ENCODE peak calls at places on chromosomes 2 and 18, in nine cellular contexts. Z is endothelial cell of umbilical vein, F is HCT116, N is GM12878, W is IMR-90, H is GM23338, J is DND-41, X is neuronal stem cell, E is neural progenitor cell. D is an unnamed sample. For H3K27me3, the result is how much of the 10 kb centered on the place peaks cover.

GRCh38 chr2:239979243-239980023 is 45.7 kb downstream of the NDUFA10 start:
- DNase-seq in Z (peak), J (no peak), N (no peak), W (no peak), X (peak), E (peak), F (no peak), H (peak), D (peak)

GRCh38 chr18:3283908-3284307 is 22.0 kb downstream of the MYL12B start:
- DNase-seq in W (no peak), J (no peak), E (peak), H (no peak), Z (no peak), X (no peak), N (no peak), F (no peak), D (no peak)

GRCh38 chr2:6480514-6480913 is 385.2 kb downstream of the CMPK2 start:
- DNase-seq in N (no peak), F (no peak), E (no peak), X (no peak), W (no peak), J (no peak), Z (no peak), H (no peak), D (no peak)

GRCh38 chr18:58882039-58882438 is 17.4 kb downstream of the ZNF532 start:
- DNase-seq in E (no peak), J (no peak), Z (no peak), N (no peak), H (no peak), X (no peak), W (peak), F (no peak), D (no peak)

GRCh38 chr18:40935423-40935822 is 1019.6 kb upstream of the PIK3C3 start:
- DNase-seq in X (no peak), J (no peak), E (peak), F (no peak), W (peak), N (peak), Z (peak), H (peak), D (no peak)

GRCh38 chr2:141468746-141469145 is 662.1 kb downstream of the LRP1B start:
- DNase-seq in J (no peak), N (no peak), X (no peak), H (peak), W (no peak), Z (no peak), F (no peak), E (peak), D (peak)

GRCh38 chr2:25700221-25700660 is 26.9 kb upstream of the DTNB start:
- DNase-seq in F (peak), N (no peak), W (peak), H (peak), X (no peak), J (peak), Z (peak), E (peak), D (peak)

GRCh38 chr2:219689676-219690628 is 62.5 kb downstream of the SLC4A3 start:
- DNase-seq in N (peak), H (peak), X (peak), Z (peak), E (peak), J (peak), W (peak), F (no peak), D (peak)

GRCh38 chr2:6865346-6866238 is at the start of gene CMPK2:
- DNase-seq in N (peak), F (no peak), H (peak), E (peak), J (peak), W (peak), X (peak), Z (peak), D (peak)

GRCh38 chr18:63889641-63890040 is 2.1 kb downstream of the SERPINB2 start:
- DNase-seq in H (no peak), X (no peak), W (no peak), Z (no peak), J (no peak), E (no peak), F (no peak), N (no peak), D (no peak)

GRCh38 chr2:54708584-54709340 is 14.7 kb upstream of the EML6 start:
- DNase-seq in N (no peak), Z (peak), W (no peak), H (peak), E (peak), J (no peak), X (no peak), F (no peak), D (no peak)

GRCh38 chr2:236472711-236473495 is 96.7 kb upstream of the ACKR3 start:
- DNase-seq in W (no peak), Z (no peak), N (no peak), H (peak), J (no peak), F (no peak), X (no peak), E (no peak), D (no peak)

GRCh38 chr2:197205590-197206215 is 104.9 kb downstream of the ANKRD44 start:
- DNase-seq in F (no peak), X (no peak), J (peak), N (peak), W (no peak), Z (no peak), H (no peak), E (no peak), D (no peak)

GRCh38 chr18:78913830-78914585 is 65.6 kb upstream of the SALL3 start:
- DNase-seq in W (no peak), N (no peak), Z (no peak), X (no peak), E (no peak), J (peak), H (no peak), F (no peak), D (no peak)

GRCh38 chr2:47494267-47495130 is 91.5 kb downstream of the MSH2 start:
- DNase-seq in W (no peak), J (no peak), F (no peak), H (no peak), N (no peak), Z (no peak), X (no peak), E (no peak), D (no peak)

GRCh38 chr18:2656237-2657042 is 914 bp downstream of the SMCHD1 start:
- DNase-seq in N (no peak), H (peak), J (peak), F (no peak), Z (peak), W (peak), X (no peak), E (peak), D (peak)

GRCh38 chr2:197827618-197828017 is 23.2 kb downstream of the PLCL1 start:
- DNase-seq in E (no peak), Z (peak), F (no peak), X (no peak), H (no peak), W (no peak), J (no peak), N (no peak), D (peak)

GRCh38 chr2:112643488-112643887 is 2.3 kb upstream of the SLC20A1 start:
- DNase-seq in E (no peak), W (no peak), N (no peak), F (no peak), H (no peak), X (no peak), Z (no peak), J (no peak), D (no peak)

GRCh38 chr2:232524771-232525170 is 1.2 kb upstream of the CHRND start:
- DNase-seq in J (no peak), Z (no peak), H (no peak), W (no peak), E (no peak), F (no peak), N (no peak), X (no peak), D (no peak)

GRCh38 chr2:212517693-212518092 is 20.9 kb downstream of the ERBB4 start:
- DNase-seq in X (no peak), E (no peak), Z (no peak), F (no peak), N (no peak), W (no peak), H (no peak), J (no peak), D (no peak)

GRCh38 chr2:69945447-69945846 is 16.0 kb downstream of the ASPRV1 start:
- DNase-seq in X (no peak), N (no peak), J (no peak), Z (no peak), F (no peak), W (no peak), H (no peak), E (no peak), D (no peak)

GRCh38 chr2:11872247-11872947 is 126.0 kb downstream of the LPIN1 start:
- DNase-seq in W (peak), E (no peak), N (peak), X (no peak), H (no peak), J (no peak), F (no peak), Z (peak), D (no peak)

GRCh38 chr2:229810786-229811185 is 96.4 kb upstream of the DNER start:
- DNase-seq in J (no peak), X (no peak), E (no peak), N (no peak), Z (no peak), W (peak), F (no peak), H (no peak), D (no peak)

GRCh38 chr2:168465594-168465993 is 9.5 kb downstream of the CERS6 start:
- DNase-seq in X (no peak), W (no peak), J (no peak), H (no peak), F (no peak), E (no peak), Z (no peak), N (no peak), D (peak)

GRCh38 chr2:235864746-235865535 is 303.2 kb downstream of the GBX2 start:
- DNase-seq in J (no peak), X (no peak), H (peak), E (peak), N (no peak), Z (peak), F (no peak), W (peak), D (peak)

GRCh38 chr18:6520901-6521300 is 106.2 kb upstream of the L3MBTL4 start:
- DNase-seq in H (no peak), J (no peak), Z (no peak), W (no peak), N (no peak), F (no peak), E (no peak), X (no peak), D (no peak)

GRCh38 chr18:27970321-27970720 is 206.6 kb downstream of the CDH2 start:
- DNase-seq in N (no peak), X (no peak), Z (no peak), F (no peak), W (no peak), E (no peak), H (no peak), J (no peak), D (no peak)

GRCh38 chr2:146527166-146527565 is 1317.7 kb upstream of the ACVR2A start:
- DNase-seq in N (no peak), W (peak), F (no peak), J (no peak), E (no peak), Z (no peak), X (no peak), H (no peak), D (peak)

GRCh38 chr2:26300234-26300641 is 45.7 kb upstream of the SELENOI start:
- DNase-seq in Z (peak), N (no peak), J (no peak), X (peak), W (peak), F (no peak), H (no peak), E (no peak), D (peak)

GRCh38 chr2:113133696-113134558 is 6.5 kb downstream of the IL1RN start:
- DNase-seq in F (no peak), H (no peak), W (no peak), X (no peak), E (no peak), Z (no peak), J (no peak), N (no peak), D (no peak)

GRCh38 chr2:11163439-11164317 is 8.4 kb downstream of the SLC66A3 start:
- DNase-seq in N (no peak), Z (no peak), X (no peak), J (no peak), H (no peak), F (no peak), E (no peak), W (no peak), D (peak)

GRCh38 chr2:18077724-18078123 is 199.3 kb downstream of the KCNS3 start:
- DNase-seq in X (no peak), Z (no peak), E (no peak), F (no peak), J (peak), H (no peak), W (peak), N (no peak), D (peak)

GRCh38 chr2:23661276-23662050 is 265.5 kb downstream of the ATAD2B start:
- DNase-seq in Z (no peak), N (no peak), W (no peak), X (no peak), J (peak), E (no peak), H (no peak), F (no peak), D (no peak)

GRCh38 chr2:47488870-47489584 is 86.1 kb downstream of the MSH2 start:
- DNase-seq in J (peak), Z (peak), W (peak), F (peak), H (peak), E (no peak), N (no peak), X (no peak), D (peak)

GRCh38 chr2:24793752-24794477 is 690 bp downstream of the CENPO start:
- DNase-seq in E (peak), N (no peak), H (peak), X (peak), J (peak), F (no peak), W (peak), Z (peak), D (peak)

DNA sequence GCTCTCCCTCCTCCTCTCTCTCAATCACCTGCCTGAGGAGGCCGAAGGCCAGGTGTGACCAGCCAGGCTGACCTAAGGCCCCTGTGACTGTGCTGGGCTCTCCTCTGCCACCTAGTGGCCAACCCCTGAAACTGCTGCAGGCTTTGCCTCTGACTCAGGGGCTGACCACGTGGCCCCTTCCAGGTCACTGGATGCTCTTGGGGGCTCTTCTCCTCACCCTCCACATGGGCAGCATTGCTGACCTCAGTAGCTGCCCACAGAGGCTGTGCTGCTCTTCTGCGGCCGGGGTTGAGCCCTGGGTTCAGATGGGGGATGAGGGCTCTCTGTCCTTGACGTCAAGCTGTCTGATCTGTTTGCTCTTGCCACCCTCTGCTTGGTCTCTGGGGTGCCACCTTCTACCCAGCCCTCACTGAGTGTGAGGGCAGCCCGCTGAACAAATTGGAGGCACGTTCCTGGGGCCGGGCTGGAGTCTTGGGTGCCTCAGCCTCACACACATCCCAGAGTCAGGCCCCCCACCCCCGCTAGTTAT is 122.7 kb downstream of the TWIST2 start:
- DNase-seq in Z (peak), F (peak), E (peak), W (peak), X (peak), N (no peak), J (peak), H (peak), D (peak)
- H2AFZ ChIP-seq in Z (no peak), F (peak), E (peak), W (peak), X (peak), N (no peak), J (no peak), H (peak), D (no peak)

GRCh38 chr2:85765081-85765731 is 11.4 kb downstream of the ATOH8 start:
- DNase-seq in Z (peak), E (peak), H (peak), N (no peak), X (peak), J (no peak), F (no peak), W (no peak), D (no peak)
- H3K4me3 ChIP-seq in Z (no peak), E (peak), H (peak), N (no peak), X (peak), J (no peak), F (no peak), W (no peak), D (no peak)

DNA sequence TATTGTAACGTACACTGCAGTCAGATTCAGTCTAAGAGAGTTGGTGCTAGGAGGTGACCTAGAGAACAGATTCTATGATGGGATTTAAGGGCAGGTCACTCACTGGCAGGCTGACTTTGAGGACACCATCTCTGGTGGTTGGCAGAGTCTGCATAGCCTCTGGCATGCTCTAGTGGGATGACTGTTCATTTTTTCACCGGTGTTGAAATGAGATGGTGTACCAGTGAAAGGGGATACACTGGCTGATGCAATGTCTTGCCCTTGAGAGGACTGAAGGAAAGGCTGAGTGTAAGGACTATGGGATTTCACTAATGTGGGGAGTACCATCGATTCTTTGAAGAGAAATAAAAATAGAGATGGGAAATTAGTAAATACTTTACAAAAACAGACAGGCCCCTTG is 186.9 kb upstream of the PIEZO2 start:
- DNase-seq in F (no peak), E (no peak), H (no peak), N (no peak), Z (no peak), J (no peak), X (no peak), W (no peak), D (no peak)
- H3K27me3 ChIP-seq in F (under half), E (under half), H (under half), N (under half), Z (under half), J (under half), X (under half), W (under half), D (under half)

GRCh38 chr2:179440642-179441251 is 176.1 kb upstream of the SESTD1 start:
- DNase-seq in N (no peak), H (peak), F (peak), X (no peak), Z (no peak), J (peak), E (peak), W (peak), D (no peak)

GRCh38 chr2:179444056-179444455 is 179.4 kb upstream of the SESTD1 start:
- DNase-seq in E (no peak), W (peak), H (no peak), Z (no peak), X (no peak), J (no peak), N (no peak), F (no peak), D (no peak)

GRCh38 chr2:179446475-179447141 is 182.0 kb upstream of the SESTD1 start:
- DNase-seq in Z (no peak), X (no peak), W (no peak), J (no peak), N (no peak), E (no peak), F (no peak), H (no peak), D (no peak)

GRCh38 chr2:179441551-179441950 is 176.9 kb upstream of the SESTD1 start:
- DNase-seq in X (no peak), W (no peak), J (no peak), F (no peak), Z (no peak), E (no peak), N (no peak), H (no peak), D (no peak)

GRCh38 chr2:179443175-179443574 is 178.5 kb upstream of the SESTD1 start:
- DNase-seq in W (no peak), E (no peak), J (no peak), X (no peak), F (no peak), Z (no peak), H (peak), N (no peak), D (no peak)
- H2AFZ ChIP-seq in W (no peak), E (no peak), J (no peak), X (peak), F (no peak), Z (peak), H (peak), N (no peak), D (no peak)

GRCh38 chr2:120722211-120722602 is 13.5 kb upstream of the GLI2 start:
- DNase-seq in X (no peak), E (no peak), N (no peak), Z (no peak), W (no peak), F (no peak), J (no peak), H (no peak), D (no peak)
- H3K4me3 ChIP-seq in X (no peak), E (no peak), N (no peak), Z (no peak), W (no peak), F (no peak), J (no peak), H (no peak), D (no peak)

D was measured in astrocyte.